ENCODE peak calls at places on chromosomes 3 and 15, in four cellular contexts. M is upper lobe of left lung, D is colonic mucosa, H is tibial nerve. U is an unnamed sample.

GRCh38 chr3:182644013-182644412 is 149.3 kb upstream of the ATP11B start:
- DNase-seq in M (no peak), D (no peak), H (no peak), U (no peak)

GRCh38 chr3:141876381-141876890 is at the start of gene ATP1B3:
- DNase-seq in D (peak; percentile 89), M (peak; percentile 98), H (peak; percentile 57), U (peak; percentile 84)

GRCh38 chr3:72100626-72101187 is 315.8 kb upstream of the PROK2 start:
- DNase-seq in D (peak; percentile 75), M (peak; percentile 94), H (peak; percentile 73), U (peak; percentile 91)

GRCh38 chr3:108119398-108120109 is 28.7 kb upstream of the CD47 start:
- DNase-seq in D (no peak), M (no peak), H (no peak), U (no peak)

GRCh38 chr3:44348993-44349392 is 10.4 kb downstream of the TCAIM start:
- DNase-seq in M (no peak), H (no peak), D (no peak), U (no peak)

GRCh38 chr15:43528542-43529007 is 11.2 kb downstream of the MAP1A start:
- DNase-seq in H (no peak), M (peak; percentile 54), D (no peak), U (no peak)

GRCh38 chr3:177800565-177800964 is 603.3 kb upstream of the TBL1XR1 start:
- DNase-seq in D (no peak), H (no peak), M (no peak), U (no peak)

GRCh38 chr15:34223904-34224596 is 766 bp upstream of the EMC4 start:
- DNase-seq in H (no peak), M (peak; percentile 45), D (peak; percentile 20), U (no peak)

GRCh38 chr3:120177151-120177550 is 82.9 kb upstream of the GSK3B start:
- DNase-seq in D (no peak), H (peak; percentile 8), M (no peak), U (no peak)

GRCh38 chr3:187264946-187265345 is 26.6 kb downstream of the MASP1 start:
- DNase-seq in H (no peak), D (no peak), M (no peak), U (no peak)

GRCh38 chr3:122982202-122983185 is 45.1 kb downstream of the SEMA5B start:
- DNase-seq in D (peak; percentile 32), H (no peak), M (peak; percentile 30), U (no peak)

GRCh38 chr15:77720617-77721016 is 87.9 kb upstream of the LINGO1 start:
- DNase-seq in H (no peak), M (no peak), D (no peak), U (no peak)

GRCh38 chr3:24270204-24270671 is 224.4 kb downstream of the THRB start:
- DNase-seq in M (no peak), D (no peak), H (no peak), U (no peak)

GRCh38 chr3:149385617-149386298 is 8.3 kb upstream of the TM4SF1 start:
- DNase-seq in H (no peak), D (no peak), M (no peak), U (no peak)

DNA sequence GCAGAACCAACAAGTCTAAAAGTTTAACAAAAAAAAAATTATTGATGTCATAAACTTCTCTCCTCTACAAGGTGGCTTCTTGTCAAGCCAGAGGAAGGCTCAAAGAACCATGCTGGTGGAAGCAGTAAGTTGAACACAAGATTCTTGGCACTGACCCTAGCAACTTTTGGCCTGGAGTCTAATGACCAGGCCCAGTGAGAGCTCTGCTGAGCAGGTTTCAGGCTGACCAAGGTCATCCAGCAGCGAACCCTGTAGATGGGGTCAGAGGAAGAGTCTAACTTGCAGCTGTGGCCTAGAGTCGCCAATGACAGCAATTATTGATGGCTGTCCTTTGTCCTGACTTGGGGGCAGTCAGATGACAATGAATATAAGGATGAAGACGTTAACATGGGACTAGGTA is 43.1 kb upstream of the PDZRN3 start:
- DNase-seq in H (no peak), D (no peak), M (no peak), U (no peak)
- TF ChIP-seq CTCF in H (no peak), D (no peak), M (no peak), U (no peak)

GRCh38 chr3:106208979-106209378 is 340.2 kb upstream of the CBLB start:
- DNase-seq in D (no peak), M (no peak), H (no peak), U (no peak)
- TF ChIP-seq CTCF in D (no peak), M (no peak), H (no peak), U (no peak)

GRCh38 chr3:196486263-196486662 is 17.3 kb downstream of the RNF168 start:
- DNase-seq in D (no peak), M (no peak), H (no peak), U (no peak)
- TF ChIP-seq CTCF in D (no peak), M (no peak), H (no peak), U (no peak)

GRCh38 chr15:37880009-37880834 is 54.2 kb upstream of the TMCO5A start:
- DNase-seq in H (no peak), M (no peak), D (no peak), U (no peak)
- TF ChIP-seq CTCF in H (peak; percentile 34), M (peak; percentile 27), D (peak; percentile 54), U (no peak)

GRCh38 chr3:40073310-40074007 is 236.0 kb upstream of the EIF1B start:
- DNase-seq in M (no peak), D (no peak), H (no peak), U (no peak)
- TF ChIP-seq CTCF in M (no peak), D (no peak), H (no peak), U (no peak)

GRCh38 chr15:58770519-58770856 is 614 bp upstream of the MINDY2 start:
- DNase-seq in D (no peak), M (no peak), H (peak; percentile 10), U (no peak)
- TF ChIP-seq CTCF in D (no peak), M (no peak), H (no peak), U (no peak)

DNA sequence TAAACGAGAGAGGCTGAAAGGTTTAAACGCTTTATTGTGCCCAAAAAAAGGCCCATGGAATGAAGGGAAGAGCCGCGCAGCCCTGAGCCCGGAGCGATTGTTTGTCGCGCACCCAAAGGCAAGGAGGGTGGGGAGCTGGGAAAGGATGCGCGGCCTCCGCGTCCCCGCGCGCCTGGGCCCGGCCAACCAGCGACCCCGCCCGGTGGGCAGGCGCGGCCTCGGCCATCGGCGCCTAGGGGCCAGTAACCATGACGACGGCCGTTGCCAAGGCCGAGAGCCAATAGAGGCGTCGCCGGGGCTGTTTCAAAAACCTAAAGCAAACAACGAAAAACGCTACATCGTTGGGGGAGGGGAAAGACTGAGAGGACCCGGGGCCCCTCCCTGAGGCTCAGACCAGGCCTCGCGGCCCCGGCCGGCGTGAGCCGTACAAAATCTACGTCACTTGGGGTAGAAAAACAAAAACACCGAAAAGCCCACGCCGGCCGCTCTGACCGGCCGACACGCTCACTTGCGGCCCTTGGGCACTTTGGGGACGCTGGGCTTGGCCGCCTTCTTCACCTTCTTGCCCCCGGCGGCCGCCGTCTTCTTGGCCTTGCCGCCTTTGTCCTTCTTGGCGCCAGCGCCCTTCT is 36.2 kb downstream of the HMCES start:
- DNase-seq in D (peak; percentile 83), M (peak; percentile 94), H (peak; percentile 84), U (peak; percentile 57)
- TF ChIP-seq CTCF in D (no peak), M (no peak), H (no peak), U (no peak)

GRCh38 chr3:18428036-18428435 is 2.9 kb upstream of the SATB1 start:
- DNase-seq in M (no peak), D (no peak), H (no peak), U (no peak)
- TF ChIP-seq CTCF in M (no peak), D (no peak), H (no peak), U (no peak)